ENCODE peak calls at places on chromosomes 2 and 18, in five cellular contexts. S, E, H, G and Z are unnamed samples.

GRCh38 chr2:172052000-172052983 is 33.0 kb upstream of the DLX1 start:
- DNase-seq in S (no peak), E (peak), H (no peak), G (peak), Z (no peak)

GRCh38 chr2:7795358-7796199 is 878.4 kb downstream of the RNF144A start:
- DNase-seq in S (no peak), E (no peak), H (no peak), G (no peak), Z (no peak)

GRCh38 chr2:3242747-3243369 is 134.8 kb downstream of the EIPR1 start:
- DNase-seq in S (no peak), E (no peak), H (no peak), G (no peak), Z (no peak)

GRCh38 chr2:174158003-174158402 is 90.3 kb downstream of the OLA1 start:
- DNase-seq in S (peak), E (peak), H (peak), G (peak), Z (peak)

GRCh38 chr2:113980946-113981345 is 91.1 kb downstream of the ACTR3 start:
- DNase-seq in S (no peak), E (no peak), H (no peak), G (no peak), Z (no peak)

GRCh38 chr2:28594369-28595108 is 98.7 kb downstream of the PLB1 start:
- DNase-seq in S (peak), E (peak), H (peak), G (peak), Z (peak)

GRCh38 chr2:45986509-45986908 is 310.7 kb upstream of the EPAS1 start:
- DNase-seq in S (no peak), E (no peak), H (no peak), G (no peak), Z (no peak)

GRCh38 chr2:98634406-98635092 is 26.2 kb downstream of the UNC50 start:
- DNase-seq in S (peak), E (peak), H (peak), G (peak), Z (no peak)

GRCh38 chr2:140791802-140792201 is 1339.0 kb downstream of the LRP1B start:
- DNase-seq in S (no peak), E (no peak), H (no peak), G (no peak), Z (no peak)

GRCh38 chr2:65364054-65364651 is 68.2 kb downstream of the SPRED2 start:
- DNase-seq in S (no peak), E (no peak), H (no peak), G (no peak), Z (no peak)

GRCh38 chr2:237359894-237360780 is 53.8 kb downstream of the COL6A3 start:
- DNase-seq in S (no peak), E (no peak), H (no peak), G (no peak), Z (no peak)

GRCh38 chr18:47263197-47263827 is 11.9 kb upstream of the SKOR2 start:
- DNase-seq in S (no peak), E (no peak), H (no peak), G (peak), Z (no peak)

GRCh38 chr2:64699712-64700111 is 46.0 kb upstream of the SERTAD2 start:
- DNase-seq in S (no peak), E (no peak), H (no peak), G (no peak), Z (no peak)

GRCh38 chr2:43592443-43592842 is 3.4 kb downstream of the THADA start:
- DNase-seq in S (no peak), E (no peak), H (no peak), G (no peak), Z (no peak)

GRCh38 chr2:36507408-36507812 is 90.6 kb downstream of the FEZ2 start:
- DNase-seq in S (peak), E (peak), H (peak), G (peak), Z (peak)

GRCh38 chr2:158325031-158325781 is 131.3 kb downstream of the CCDC148 start:
- DNase-seq in S (no peak), E (peak), H (no peak), G (no peak), Z (no peak)

GRCh38 chr2:239703834-239704233 is 303.0 kb upstream of the HDAC4 start:
- DNase-seq in S (no peak), E (no peak), H (no peak), G (no peak), Z (no peak)

DNA sequence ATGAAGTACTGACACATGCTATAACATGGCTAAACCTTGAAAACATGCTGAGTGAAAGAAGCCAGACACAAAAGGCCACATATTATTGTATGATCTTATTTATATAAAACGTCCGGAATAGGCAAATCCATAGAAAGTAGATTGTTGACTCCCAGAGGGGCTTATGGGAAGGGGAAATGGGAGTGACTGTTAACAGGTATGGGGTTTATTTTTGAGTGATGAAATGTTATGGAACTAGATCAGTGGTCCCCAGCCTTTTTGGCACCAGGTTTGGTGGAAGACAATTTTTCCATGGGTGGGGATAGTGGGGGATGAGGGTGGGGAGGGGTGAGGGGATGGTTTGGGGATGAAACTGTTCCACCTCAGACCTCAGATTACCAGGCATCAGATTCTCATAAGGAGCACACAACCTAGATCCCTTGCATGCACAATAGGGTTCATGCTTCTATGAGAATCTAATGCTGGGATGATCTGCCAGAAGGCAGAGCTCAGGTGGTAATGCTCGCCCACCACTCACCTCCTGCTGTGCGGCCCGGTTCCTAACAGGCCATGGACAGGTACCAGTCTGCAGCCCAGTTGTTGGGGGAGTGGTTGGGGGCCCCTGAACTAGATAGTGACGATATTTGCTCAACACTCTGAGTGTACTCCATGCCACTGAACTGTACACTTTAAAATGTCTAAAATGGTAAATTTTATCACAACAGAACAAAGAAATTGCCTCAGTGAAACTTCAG is 59.1 kb downstream of the EFEMP1 start:
- DNase-seq in S (no peak), E (no peak), H (no peak), G (no peak), Z (no peak)
- TF ChIP-seq JUND in S (no peak), E (no peak), H (no peak), G (no peak), Z (no peak)

DNA sequence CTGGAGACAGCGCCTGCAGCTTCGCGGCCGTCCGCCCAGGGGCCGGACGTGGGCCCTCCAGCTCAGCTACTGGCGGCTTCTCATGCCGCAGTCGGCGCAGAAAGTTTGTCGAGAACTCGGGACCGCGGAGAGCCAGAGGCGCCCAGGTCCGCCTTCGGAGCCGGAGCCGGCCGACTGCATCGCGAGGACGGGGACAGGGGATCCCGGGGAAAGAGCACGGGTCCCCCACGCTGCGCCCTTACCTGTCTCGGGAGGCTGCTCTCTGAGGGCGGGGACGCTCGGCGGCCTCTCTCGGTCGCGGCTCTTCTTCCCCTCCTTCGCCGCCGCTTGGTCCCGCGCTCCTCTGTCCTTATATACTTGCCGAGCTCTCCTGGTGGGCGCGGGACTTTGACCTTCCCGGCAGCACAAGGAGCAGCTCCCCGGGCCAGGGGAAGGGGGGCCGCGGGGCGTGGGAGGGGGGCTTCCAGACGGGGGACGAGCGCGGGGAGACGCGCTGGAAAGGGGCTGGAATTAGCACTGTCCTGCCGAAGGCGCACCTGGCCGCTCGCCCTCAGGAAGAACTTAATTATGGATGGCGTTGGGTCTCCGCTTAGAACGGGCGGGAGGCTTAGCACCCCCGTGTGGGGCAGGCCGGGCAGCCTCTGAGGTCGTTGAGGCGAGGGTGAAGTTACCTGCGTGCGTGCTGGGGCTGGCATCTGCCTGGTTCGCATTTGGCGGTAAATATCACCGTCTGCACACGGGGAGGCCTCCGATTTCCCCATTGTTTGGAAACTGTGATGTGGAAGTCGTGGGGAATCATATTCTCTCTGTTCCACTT is at the start of gene POMC:
- DNase-seq in S (no peak), E (no peak), H (no peak), G (peak), Z (no peak)
- TF ChIP-seq JUND in S (no peak), E (no peak), H (no peak), G (no peak), Z (no peak)

GRCh38 chr2:167759531-167759930 is 487.9 kb downstream of the STK39 start:
- DNase-seq in S (no peak), E (peak), H (no peak), G (no peak), Z (no peak)
- TF ChIP-seq JUND in S (no peak), E (no peak), H (no peak), G (no peak), Z (no peak)

DNA sequence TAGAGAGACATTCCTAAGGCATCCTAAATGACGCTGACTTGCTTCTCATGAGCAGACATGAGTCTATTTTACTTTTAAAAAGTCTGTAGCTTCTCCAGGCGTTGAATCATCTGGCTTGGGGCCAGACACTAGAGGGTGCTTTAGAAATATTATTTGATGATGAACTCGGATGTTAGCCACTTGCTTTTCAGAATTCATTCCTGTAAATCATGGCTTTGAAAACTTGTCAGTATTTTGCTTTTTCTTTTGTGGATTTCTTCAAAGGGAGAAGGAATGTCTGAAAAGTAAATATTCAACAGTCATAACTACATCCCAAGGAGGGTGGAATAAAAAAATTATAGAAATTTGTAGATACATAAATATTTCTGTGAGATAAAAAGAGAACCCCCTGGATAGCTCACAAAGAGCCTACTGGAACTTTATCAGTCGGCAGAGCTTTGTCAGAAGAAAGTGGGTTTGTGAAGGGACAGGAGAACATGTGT is 370.8 kb downstream of the OSR1 start:
- DNase-seq in S (no peak), E (peak), H (peak), G (no peak), Z (peak)
- TF ChIP-seq JUND in S (no peak), E (no peak), H (peak), G (peak), Z (no peak)